ENCODE peak calls at places on chromosome 15, in eight cellular contexts. E, T, D, R, G, Q, I and A are unnamed samples.

GRCh38 chr15:29770796-29771195 is 51.5 kb downstream of the TJP1 start:
- DNase-seq in E (no peak), T (no peak), D (no peak), R (no peak), G (no peak), Q (no peak), I (no peak), A (no peak)

GRCh38 chr15:90004671-90005070 is 3.5 kb downstream of the ZNF710 start:
- DNase-seq in E (peak; percentile 95), T (peak; percentile 62), D (no peak), R (peak; percentile 30), G (no peak), Q (no peak), I (no peak), A (peak; percentile 53)

GRCh38 chr15:82952156-82953081 is at the start of gene HOMER2:
- DNase-seq in E (no peak), T (peak; percentile 59), D (no peak), R (peak; percentile 27), G (no peak), Q (no peak), I (no peak), A (peak; percentile 49)

GRCh38 chr15:30929064-30929669 is 25.5 kb downstream of the FAN1 start:
- DNase-seq in E (no peak), T (no peak), D (no peak), R (no peak), G (no peak), Q (no peak), I (peak; percentile 37), A (no peak)

GRCh38 chr15:73822998-73823397 is 50.4 kb upstream of the TBC1D21 start:
- DNase-seq in E (no peak), T (no peak), D (no peak), R (no peak), G (no peak), Q (no peak), I (no peak), A (no peak)

GRCh38 chr15:100806157-100806556 is 73.5 kb upstream of the ALDH1A3 start:
- DNase-seq in E (no peak), T (no peak), D (no peak), R (no peak), G (no peak), Q (no peak), I (no peak), A (no peak)

GRCh38 chr15:77654975-77655374 is 22.3 kb upstream of the LINGO1 start:
- DNase-seq in E (no peak), T (no peak), D (no peak), R (no peak), G (no peak), Q (no peak), I (no peak), A (no peak)

GRCh38 chr15:52255008-52255407 is 40.6 kb downstream of the MYO5C start:
- DNase-seq in E (no peak), T (no peak), D (no peak), R (no peak), G (no peak), Q (no peak), I (no peak), A (no peak)

GRCh38 chr15:62432702-62433398 is 267.8 kb upstream of the C2CD4B start:
- DNase-seq in E (no peak), T (no peak), D (no peak), R (no peak), G (no peak), Q (no peak), I (no peak), A (no peak)

GRCh38 chr15:100464256-100464655 is 64.5 kb downstream of the CERS3 start:
- DNase-seq in E (no peak), T (no peak), D (no peak), R (no peak), G (no peak), Q (no peak), I (no peak), A (no peak)

GRCh38 chr15:33644319-33644718 is 324.0 kb upstream of the CHRM5 start:
- DNase-seq in E (no peak), T (no peak), D (no peak), R (no peak), G (no peak), Q (no peak), I (no peak), A (no peak)

GRCh38 chr15:85974348-85974705 is 105.3 kb upstream of the AGBL1 start:
- DNase-seq in E (no peak), T (no peak), D (no peak), R (no peak), G (no peak), Q (no peak), I (no peak), A (no peak)

GRCh38 chr15:57445872-57446271 is 69.6 kb downstream of the CGNL1 start:
- DNase-seq in E (no peak), T (no peak), D (no peak), R (no peak), G (no peak), Q (no peak), I (no peak), A (no peak)

GRCh38 chr15:60004019-60004845 is at the start of gene FOXB1:
- DNase-seq in E (no peak), T (no peak), D (no peak), R (no peak), G (no peak), Q (no peak), I (no peak), A (no peak)

GRCh38 chr15:59279023-59279422 is 72.4 kb downstream of the LDHAL6B start:
- DNase-seq in E (no peak), T (no peak), D (no peak), R (no peak), G (no peak), Q (no peak), I (no peak), A (no peak)